ENCODE peak calls at places on chromosome 19, in nine cellular contexts. J is fibroblast of pulmonary artery, W is endothelial cell, F is GM06990, P is Peyer's patch, R is brain microvascular endothelial cell, B is AG04449, T is body of pancreas, D is osteocyte. H is an unnamed sample.

GRCh38 chr19:1284293-1284978 is 1.2 kb upstream of the EFNA2 start:
- DNase-seq in F (no peak), R (no peak), T (no peak), P (peak; percentile 79), J (no peak), B (no peak), W (no peak), D (no peak), H (no peak)

GRCh38 chr19:8609210-8610040 is 1.1 kb downstream of the ADAMTS10 start:
- DNase-seq in R (peak; percentile 81), T (peak; percentile 37), J (peak; percentile 71), F (no peak), W (peak; percentile 69), D (peak; percentile 88), B (no peak), P (peak; percentile 57), H (peak; percentile 50)

GRCh38 chr19:32691952-32692726 is 518 bp downstream of the NUDT19 start:
- DNase-seq in B (no peak), R (peak; percentile 48), F (peak; percentile 84), T (peak; percentile 67), P (peak; percentile 74), W (peak; percentile 56), D (no peak), J (peak; percentile 72), H (peak; percentile 42)

GRCh38 chr19:49151339-49152217 is 3.6 kb downstream of the HRC start:
- DNase-seq in F (no peak), D (no peak), W (peak; percentile 58), T (peak; percentile 97), B (no peak), R (no peak), J (peak; percentile 33), P (peak; percentile 96), H (peak; percentile 48)

GRCh38 chr19:597406-598315 is 8.0 kb downstream of the HCN2 start:
- DNase-seq in D (no peak), R (no peak), F (no peak), J (no peak), P (no peak), W (no peak), B (no peak), T (no peak), H (no peak)

GRCh38 chr19:14516746-14517438 is 1.3 kb downstream of the DNAJB1 start:
- DNase-seq in R (no peak), B (no peak), F (no peak), J (no peak), W (no peak), P (peak; percentile 58), T (no peak), D (no peak), H (no peak)

GRCh38 chr19:11581740-11582139 is 4.3 kb upstream of the ACP5 start:
- DNase-seq in P (peak; percentile 86), R (peak; percentile 10), W (no peak), T (no peak), B (no peak), J (peak; percentile 18), D (no peak), F (peak; percentile 85), H (no peak)

GRCh38 chr19:46907880-46908279 is 47.1 kb downstream of the ARHGAP35 start:
- DNase-seq in F (no peak), T (peak; percentile 16), J (no peak), D (no peak), R (no peak), P (no peak), B (no peak), W (no peak), H (no peak)

GRCh38 chr19:28472843-28473242 is 740.1 kb downstream of the UQCRFS1 start:
- DNase-seq in T (peak; percentile 17), R (no peak), D (no peak), B (no peak), W (no peak), F (no peak), J (no peak), P (peak; percentile 49), H (no peak)

GRCh38 chr19:30228113-30228725 is 144.0 kb upstream of the ZNF536 start:
- DNase-seq in D (no peak), B (no peak), W (no peak), P (no peak), T (no peak), F (no peak), J (no peak), R (no peak), H (peak; percentile 27)

GRCh38 chr19:37333457-37333856 is 37.4 kb upstream of the ZNF527 start:
- DNase-seq in F (no peak), B (no peak), T (no peak), R (no peak), W (no peak), J (peak; percentile 41), D (no peak), P (no peak), H (no peak)

GRCh38 chr19:3580156-3580955 is 4.9 kb upstream of the GIPC3 start:
- DNase-seq in P (no peak), R (peak; percentile 94), T (no peak), B (peak; percentile 84), F (no peak), J (peak; percentile 95), D (no peak), W (no peak), H (no peak)

GRCh38 chr19:43719378-43719868 is 3.5 kb downstream of the IRGC start:
- DNase-seq in F (no peak), T (no peak), P (no peak), D (no peak), R (no peak), J (no peak), B (no peak), W (no peak), H (no peak)

GRCh38 chr19:30070970-30071632 is 129.1 kb downstream of the URI1 start:
- DNase-seq in J (no peak), R (no peak), D (no peak), F (no peak), B (no peak), T (no peak), P (peak; percentile 29), W (no peak), H (no peak)

GRCh38 chr19:46823049-46823448 is 27.6 kb downstream of the AP2S1 start:
- DNase-seq in F (no peak), D (no peak), B (no peak), J (no peak), P (no peak), R (no peak), W (no peak), T (no peak), H (no peak)

GRCh38 chr19:48627865-48628314 is 8.6 kb downstream of the SPHK2 start:
- DNase-seq in D (no peak), P (no peak), F (no peak), J (no peak), B (no peak), T (no peak), W (no peak), R (no peak), H (no peak)

GRCh38 chr19:932647-933552 is 7.1 kb downstream of the ARID3A start:
- DNase-seq in J (peak; percentile 93), D (peak; percentile 98), P (peak; percentile 76), F (peak; percentile 73), T (peak; percentile 46), R (peak; percentile 70), B (peak; percentile 26), W (peak; percentile 63), H (peak; percentile 56)

GRCh38 chr19:51794865-51795490 is at the start of gene FPR3:
- DNase-seq in D (no peak), F (no peak), W (no peak), P (no peak), T (no peak), B (no peak), J (no peak), R (no peak), H (no peak)

GRCh38 chr19:40355975-40356680 is 7.6 kb downstream of the PLD3 start:
- DNase-seq in P (no peak), B (no peak), J (no peak), D (no peak), T (no peak), R (no peak), W (no peak), F (peak; percentile 54), H (no peak)
- TF ChIP-seq CTCF in P (no peak), B (no peak), J (no peak), D (no peak), T (no peak), R (no peak), W (no peak), F (no peak), H (no peak)

GRCh38 chr19:5995606-5996005 is 17.7 kb upstream of the RANBP3 start:
- DNase-seq in F (no peak), D (no peak), R (no peak), J (no peak), T (no peak), W (no peak), P (no peak), B (no peak), H (no peak)

GRCh38 chr19:5996102-5996501 is 18.2 kb upstream of the RANBP3 start:
- DNase-seq in B (no peak), W (no peak), J (no peak), T (no peak), D (no peak), R (no peak), F (no peak), P (no peak), H (no peak)

GRCh38 chr19:5996598-5997320 is 18.8 kb upstream of the RANBP3 start:
- DNase-seq in R (no peak), B (no peak), F (no peak), J (no peak), T (no peak), W (no peak), P (no peak), D (no peak), H (no peak)

GRCh38 chr19:5999693-6000092 is 21.8 kb upstream of the RANBP3 start:
- DNase-seq in J (no peak), T (no peak), F (no peak), W (no peak), R (no peak), D (no peak), B (no peak), P (no peak), H (no peak)

DNA sequence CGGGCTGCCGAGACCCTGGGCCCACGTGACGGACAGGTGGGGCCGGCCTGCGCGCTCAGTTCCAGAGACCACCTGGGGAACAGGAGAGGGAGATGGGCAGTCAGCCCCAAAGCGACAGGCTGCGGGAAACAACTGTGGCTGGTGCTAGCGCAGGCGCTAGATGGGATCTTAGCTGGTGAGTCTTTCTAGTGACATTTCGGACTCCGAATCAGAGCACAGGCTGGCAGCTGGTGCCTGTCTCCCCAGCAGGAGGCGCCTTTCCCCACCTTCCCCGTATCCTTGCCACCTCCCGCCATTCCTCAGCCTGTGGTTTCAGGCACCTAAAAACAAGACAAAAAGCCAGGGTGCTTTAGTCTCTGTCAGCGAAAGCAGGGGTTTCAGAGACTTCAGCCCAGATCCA is 19.4 kb upstream of the RANBP3 start:
- DNase-seq in D (no peak), W (peak; percentile 50), B (no peak), P (no peak), T (no peak), F (no peak), R (no peak), J (no peak), H (no peak)
- TF ChIP-seq CTCF in D (no peak), W (peak; percentile 33), B (no peak), P (no peak), T (no peak), F (no peak), R (peak; percentile 41), J (peak; percentile 1), H (peak; percentile 25)

GRCh38 chr19:10416083-10416379 is 4.3 kb upstream of the PDE4A start:
- DNase-seq in D (no peak), F (no peak), B (no peak), J (no peak), W (no peak), P (no peak), R (no peak), T (no peak), H (no peak)
- TF ChIP-seq CTCF in D (no peak), F (no peak), B (no peak), J (no peak), W (no peak), P (no peak), R (no peak), T (no peak), H (no peak)

GRCh38 chr19:42477933-42478332 is 35.2 kb upstream of the CXCL17 start:
- DNase-seq in B (no peak), D (no peak), J (no peak), F (no peak), T (no peak), R (no peak), P (no peak), W (no peak), H (no peak)
- TF ChIP-seq CTCF in B (no peak), D (no peak), J (no peak), F (no peak), T (no peak), R (no peak), P (no peak), W (no peak), H (no peak)

H was measured in neural crest cell.